ENCODE peak calls at places on chromosomes 2 and 18, in eight cellular contexts. One of them, this sample, is unnamed.

GRCh38 chr2:13504808-13505207 is 788.1 kb downstream of the TRIB2 start:
- DNase-seq in fibroblast of lung: no peak
- DNase-seq in heart right ventricle: no peak
- DNase-seq in lower lobe of right lung: no peak
- DNase-seq in effector memory CD4-positive, alpha-beta T cell: no peak
- DNase-seq in adipocyte: no peak
- DNase-seq in spleen: no peak
- DNase-seq in cardiac muscle cell: no peak
- DNase-seq in this sample: no peak

GRCh38 chr18:55407774-55408535 is 180.0 kb downstream of the TCF4 start:
- DNase-seq in fibroblast of lung: no peak
- DNase-seq in heart right ventricle: no peak
- DNase-seq in lower lobe of right lung: no peak
- DNase-seq in effector memory CD4-positive, alpha-beta T cell: no peak
- DNase-seq in adipocyte: no peak
- DNase-seq in spleen: no peak
- DNase-seq in cardiac muscle cell: no peak
- DNase-seq in this sample: no peak

GRCh38 chr2:218146056-218146455 is 20.2 kb downstream of the CXCR2 start:
- DNase-seq in fibroblast of lung: peak; percentile 28
- DNase-seq in heart right ventricle: no peak
- DNase-seq in lower lobe of right lung: no peak
- DNase-seq in effector memory CD4-positive, alpha-beta T cell: no peak
- DNase-seq in adipocyte: no peak
- DNase-seq in spleen: no peak
- DNase-seq in cardiac muscle cell: no peak
- DNase-seq in this sample: no peak

GRCh38 chr2:214649440-214650205 is 159.9 kb downstream of the BARD1 start:
- DNase-seq in fibroblast of lung: no peak
- DNase-seq in heart right ventricle: no peak
- DNase-seq in lower lobe of right lung: no peak
- DNase-seq in effector memory CD4-positive, alpha-beta T cell: no peak
- DNase-seq in adipocyte: peak; percentile 65
- DNase-seq in spleen: no peak
- DNase-seq in cardiac muscle cell: no peak
- DNase-seq in this sample: no peak

GRCh38 chr2:164954954-164955701 is at the start of gene SLC38A11:
- DNase-seq in fibroblast of lung: no peak
- DNase-seq in heart right ventricle: peak; percentile 9
- DNase-seq in lower lobe of right lung: no peak
- DNase-seq in effector memory CD4-positive, alpha-beta T cell: no peak
- DNase-seq in adipocyte: peak; percentile 54
- DNase-seq in spleen: peak; percentile 82
- DNase-seq in cardiac muscle cell: peak; percentile 12
- DNase-seq in this sample: no peak

GRCh38 chr2:95041060-95041823 is 15.7 kb downstream of the MAL start:
- DNase-seq in fibroblast of lung: no peak
- DNase-seq in heart right ventricle: no peak
- DNase-seq in lower lobe of right lung: no peak
- DNase-seq in effector memory CD4-positive, alpha-beta T cell: no peak
- DNase-seq in adipocyte: no peak
- DNase-seq in spleen: no peak
- DNase-seq in cardiac muscle cell: peak; percentile 46
- DNase-seq in this sample: no peak

GRCh38 chr18:50928551-50928950 is 39.3 kb upstream of the ELAC1 start:
- DNase-seq in fibroblast of lung: no peak
- DNase-seq in heart right ventricle: no peak
- DNase-seq in lower lobe of right lung: no peak
- DNase-seq in effector memory CD4-positive, alpha-beta T cell: no peak
- DNase-seq in adipocyte: no peak
- DNase-seq in spleen: no peak
- DNase-seq in cardiac muscle cell: peak; percentile 4
- DNase-seq in this sample: no peak

GRCh38 chr18:22282311-22283235 is 113.2 kb downstream of the GATA6 start:
- DNase-seq in fibroblast of lung: peak; percentile 92
- DNase-seq in heart right ventricle: no peak
- DNase-seq in lower lobe of right lung: no peak
- DNase-seq in effector memory CD4-positive, alpha-beta T cell: no peak
- DNase-seq in adipocyte: peak; percentile 57
- DNase-seq in spleen: no peak
- DNase-seq in cardiac muscle cell: peak; percentile 97
- DNase-seq in this sample: peak; percentile 66

GRCh38 chr2:192593561-192593960 is 398.8 kb upstream of the TMEFF2 start:
- DNase-seq in fibroblast of lung: no peak
- DNase-seq in heart right ventricle: no peak
- DNase-seq in lower lobe of right lung: no peak
- DNase-seq in effector memory CD4-positive, alpha-beta T cell: no peak
- DNase-seq in adipocyte: no peak
- DNase-seq in spleen: no peak
- DNase-seq in cardiac muscle cell: no peak
- DNase-seq in this sample: no peak

GRCh38 chr18:57113783-57114465 is 33.0 kb upstream of the BOD1L2 start:
- DNase-seq in fibroblast of lung: no peak
- DNase-seq in heart right ventricle: no peak
- DNase-seq in lower lobe of right lung: no peak
- DNase-seq in effector memory CD4-positive, alpha-beta T cell: no peak
- DNase-seq in adipocyte: no peak
- DNase-seq in spleen: no peak
- DNase-seq in cardiac muscle cell: no peak
- DNase-seq in this sample: no peak

GRCh38 chr2:186308347-186308746 is 177.7 kb upstream of the ZC3H15 start:
- DNase-seq in fibroblast of lung: peak; percentile 4
- DNase-seq in heart right ventricle: no peak
- DNase-seq in lower lobe of right lung: no peak
- DNase-seq in effector memory CD4-positive, alpha-beta T cell: no peak
- DNase-seq in adipocyte: peak; percentile 25
- DNase-seq in spleen: no peak
- DNase-seq in cardiac muscle cell: peak; percentile 19
- DNase-seq in this sample: no peak

GRCh38 chr2:222320441-222321395 is 21.9 kb upstream of the PAX3 start:
- DNase-seq in fibroblast of lung: no peak
- DNase-seq in heart right ventricle: no peak
- DNase-seq in lower lobe of right lung: no peak
- DNase-seq in effector memory CD4-positive, alpha-beta T cell: no peak
- DNase-seq in adipocyte: peak; percentile 51
- DNase-seq in spleen: peak; percentile 76
- DNase-seq in cardiac muscle cell: peak; percentile 43
- DNase-seq in this sample: no peak

GRCh38 chr2:3461781-3462492 is 57.4 kb downstream of the ADI1 start:
- DNase-seq in fibroblast of lung: peak; percentile 78
- DNase-seq in heart right ventricle: peak; percentile 50
- DNase-seq in lower lobe of right lung: peak; percentile 25
- DNase-seq in effector memory CD4-positive, alpha-beta T cell: no peak
- DNase-seq in adipocyte: peak; percentile 89
- DNase-seq in spleen: peak; percentile 72
- DNase-seq in cardiac muscle cell: peak; percentile 77
- DNase-seq in this sample: peak; percentile 36

DNA sequence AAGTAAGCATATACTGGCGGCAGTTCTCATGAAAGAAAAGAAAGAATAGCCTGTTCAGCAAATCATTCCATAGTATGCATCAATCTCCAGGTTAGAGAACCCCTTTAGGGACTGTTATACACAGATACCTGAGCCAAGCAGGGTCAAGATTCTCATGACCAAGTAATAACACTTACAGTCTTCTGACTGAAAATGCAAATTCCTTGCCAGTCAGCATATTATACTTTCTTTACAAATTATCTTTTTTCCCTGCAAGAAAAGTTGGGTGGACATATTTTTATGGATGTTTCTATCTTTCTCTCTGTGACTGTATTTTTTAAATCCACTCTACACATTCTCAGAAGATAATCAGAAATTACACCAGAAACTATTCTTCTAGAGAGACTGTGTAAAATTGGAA is 120.4 kb upstream of the COL5A2 start:
- DNase-seq in fibroblast of lung: no peak
- DNase-seq in heart right ventricle: no peak
- DNase-seq in lower lobe of right lung: no peak
- DNase-seq in effector memory CD4-positive, alpha-beta T cell: no peak
- DNase-seq in adipocyte: no peak
- DNase-seq in spleen: no peak
- DNase-seq in cardiac muscle cell: no peak
- DNase-seq in this sample: no peak
- H3K4me1 ChIP-seq in fibroblast of lung: peaks cover 7% of the 10 kb centered on the region
- H3K4me1 ChIP-seq in heart right ventricle: no peaks in the 10 kb centered on the region
- H3K4me1 ChIP-seq in lower lobe of right lung: no peaks in the 10 kb centered on the region
- H3K4me1 ChIP-seq in effector memory CD4-positive, alpha-beta T cell: peaks cover 16% of the 10 kb centered on the region
- H3K4me1 ChIP-seq in adipocyte: peaks cover 15% of the 10 kb centered on the region
- H3K4me1 ChIP-seq in spleen: no peaks in the 10 kb centered on the region
- H3K4me1 ChIP-seq in cardiac muscle cell: no peaks in the 10 kb centered on the region
- H3K4me1 ChIP-seq in this sample: peaks cover 93% of the 10 kb centered on the region

GRCh38 chr2:152413228-152414030 is 78.5 kb downstream of the FMNL2 start:
- DNase-seq in fibroblast of lung: no peak
- DNase-seq in heart right ventricle: no peak
- DNase-seq in lower lobe of right lung: no peak
- DNase-seq in effector memory CD4-positive, alpha-beta T cell: no peak
- DNase-seq in adipocyte: no peak
- DNase-seq in spleen: no peak
- DNase-seq in cardiac muscle cell: no peak
- DNase-seq in this sample: no peak

GRCh38 chr2:152409691-152410597 is 75.0 kb downstream of the FMNL2 start:
- DNase-seq in fibroblast of lung: no peak
- DNase-seq in heart right ventricle: no peak
- DNase-seq in lower lobe of right lung: no peak
- DNase-seq in effector memory CD4-positive, alpha-beta T cell: no peak
- DNase-seq in adipocyte: peak; percentile 62
- DNase-seq in spleen: no peak
- DNase-seq in cardiac muscle cell: peak; percentile 47
- DNase-seq in this sample: no peak

GRCh38 chr2:152407806-152408205 is 72.8 kb downstream of the FMNL2 start:
- DNase-seq in fibroblast of lung: no peak
- DNase-seq in heart right ventricle: no peak
- DNase-seq in lower lobe of right lung: no peak
- DNase-seq in effector memory CD4-positive, alpha-beta T cell: no peak
- DNase-seq in adipocyte: no peak
- DNase-seq in spleen: no peak
- DNase-seq in cardiac muscle cell: no peak
- DNase-seq in this sample: no peak

GRCh38 chr2:152408260-152408659 is 73.3 kb downstream of the FMNL2 start:
- DNase-seq in fibroblast of lung: no peak
- DNase-seq in heart right ventricle: no peak
- DNase-seq in lower lobe of right lung: no peak
- DNase-seq in effector memory CD4-positive, alpha-beta T cell: no peak
- DNase-seq in adipocyte: no peak
- DNase-seq in spleen: no peak
- DNase-seq in cardiac muscle cell: no peak
- DNase-seq in this sample: no peak

GRCh38 chr2:152411154-152411553 is 76.2 kb downstream of the FMNL2 start:
- DNase-seq in fibroblast of lung: no peak
- DNase-seq in heart right ventricle: no peak
- DNase-seq in lower lobe of right lung: no peak
- DNase-seq in effector memory CD4-positive, alpha-beta T cell: no peak
- DNase-seq in adipocyte: no peak
- DNase-seq in spleen: no peak
- DNase-seq in cardiac muscle cell: no peak
- DNase-seq in this sample: no peak
- H3K4me1 ChIP-seq in fibroblast of lung: peaks cover 2% of the 10 kb centered on the region
- H3K4me1 ChIP-seq in heart right ventricle: peaks cover 18% of the 10 kb centered on the region
- H3K4me1 ChIP-seq in lower lobe of right lung: peaks cover 49% of the 10 kb centered on the region
- H3K4me1 ChIP-seq in effector memory CD4-positive, alpha-beta T cell: no peaks in the 10 kb centered on the region
- H3K4me1 ChIP-seq in adipocyte: peaks cover 35% of the 10 kb centered on the region
- H3K4me1 ChIP-seq in spleen: peaks cover 39% of the 10 kb centered on the region
- H3K4me1 ChIP-seq in cardiac muscle cell: peaks cover 13% of the 10 kb centered on the region
- H3K4me1 ChIP-seq in this sample: no peaks in the 10 kb centered on the region

GRCh38 chr2:25333981-25334380 is 7.7 kb downstream of the DNMT3A start:
- DNase-seq in fibroblast of lung: no peak
- DNase-seq in heart right ventricle: no peak
- DNase-seq in lower lobe of right lung: no peak
- DNase-seq in effector memory CD4-positive, alpha-beta T cell: no peak
- DNase-seq in adipocyte: no peak
- DNase-seq in spleen: peak; percentile 74
- DNase-seq in cardiac muscle cell: no peak
- DNase-seq in this sample: peak; percentile 71
- H3K4me1 ChIP-seq in fibroblast of lung: peaks cover 2% of the 10 kb centered on the region
- H3K4me1 ChIP-seq in heart right ventricle: peaks cover 69% of the 10 kb centered on the region
- H3K4me1 ChIP-seq in lower lobe of right lung: peaks cover 29% of the 10 kb centered on the region
- H3K4me1 ChIP-seq in effector memory CD4-positive, alpha-beta T cell: peaks cover 44% of the 10 kb centered on the region
- H3K4me1 ChIP-seq in adipocyte: no peaks in the 10 kb centered on the region
- H3K4me1 ChIP-seq in spleen: peaks cover 79% of the 10 kb centered on the region
- H3K4me1 ChIP-seq in cardiac muscle cell: no peaks in the 10 kb centered on the region
- H3K4me1 ChIP-seq in this sample: peaks cover 51% of the 10 kb centered on the region

DNA sequence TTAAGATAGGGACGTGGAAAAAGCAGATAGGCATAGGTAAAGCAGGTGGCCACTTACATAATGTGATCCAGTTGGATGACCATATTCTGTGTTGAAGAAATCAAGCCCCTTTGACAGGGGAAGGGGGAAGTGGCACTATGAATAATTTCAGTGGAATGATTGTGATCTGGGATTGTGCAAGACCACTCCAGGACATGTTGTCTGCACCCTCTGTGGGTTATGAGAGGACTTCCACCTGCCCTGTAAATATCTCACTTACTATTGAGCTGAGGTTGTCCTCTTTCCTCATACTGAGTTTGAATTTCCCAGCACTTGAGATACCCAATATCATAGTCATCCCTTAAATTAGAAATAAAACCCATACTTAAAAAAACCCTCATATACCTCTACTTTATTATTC is 220.7 kb downstream of the IRS1 start:
- DNase-seq in fibroblast of lung: peak; percentile 65
- DNase-seq in heart right ventricle: no peak
- DNase-seq in lower lobe of right lung: no peak
- DNase-seq in effector memory CD4-positive, alpha-beta T cell: no peak
- DNase-seq in adipocyte: peak; percentile 59
- DNase-seq in spleen: no peak
- DNase-seq in cardiac muscle cell: peak; percentile 60
- DNase-seq in this sample: no peak
- H3K4me1 ChIP-seq in fibroblast of lung: peaks cover 6% of the 10 kb centered on the region
- H3K4me1 ChIP-seq in heart right ventricle: no peaks in the 10 kb centered on the region
- H3K4me1 ChIP-seq in lower lobe of right lung: no peaks in the 10 kb centered on the region
- H3K4me1 ChIP-seq in effector memory CD4-positive, alpha-beta T cell: no peaks in the 10 kb centered on the region
- H3K4me1 ChIP-seq in adipocyte: peaks cover 16% of the 10 kb centered on the region
- H3K4me1 ChIP-seq in spleen: no peaks in the 10 kb centered on the region
- H3K4me1 ChIP-seq in cardiac muscle cell: no peaks in the 10 kb centered on the region
- H3K4me1 ChIP-seq in this sample: no peaks in the 10 kb centered on the region

DNA sequence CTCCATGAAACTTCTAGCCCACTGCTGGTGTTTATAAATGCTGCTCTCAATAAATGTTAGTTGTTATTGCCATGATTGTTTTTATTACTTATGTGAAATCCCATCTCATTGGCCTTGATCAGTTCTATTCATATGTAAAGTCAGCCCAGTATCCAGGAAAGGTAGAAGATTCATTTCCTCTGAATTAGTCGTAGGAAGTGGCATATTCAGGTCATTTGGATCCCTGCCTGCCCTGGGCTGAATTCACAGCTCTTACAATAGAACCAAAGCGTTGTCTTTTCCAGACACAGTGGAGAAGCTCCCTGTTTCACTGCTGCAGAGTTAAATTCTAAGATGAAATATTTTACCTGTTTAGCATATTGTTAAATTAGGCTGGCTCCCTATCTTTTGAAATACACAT is 70.3 kb downstream of the MAIP1 start:
- DNase-seq in fibroblast of lung: no peak
- DNase-seq in heart right ventricle: no peak
- DNase-seq in lower lobe of right lung: no peak
- DNase-seq in effector memory CD4-positive, alpha-beta T cell: no peak
- DNase-seq in adipocyte: no peak
- DNase-seq in spleen: no peak
- DNase-seq in cardiac muscle cell: no peak
- DNase-seq in this sample: no peak
- H3K4me1 ChIP-seq in fibroblast of lung: no peaks in the 10 kb centered on the region
- H3K4me1 ChIP-seq in heart right ventricle: peaks cover 4% of the 10 kb centered on the region
- H3K4me1 ChIP-seq in lower lobe of right lung: no peaks in the 10 kb centered on the region
- H3K4me1 ChIP-seq in effector memory CD4-positive, alpha-beta T cell: no peaks in the 10 kb centered on the region
- H3K4me1 ChIP-seq in adipocyte: no peaks in the 10 kb centered on the region
- H3K4me1 ChIP-seq in spleen: no peaks in the 10 kb centered on the region
- H3K4me1 ChIP-seq in cardiac muscle cell: no peaks in the 10 kb centered on the region
- H3K4me1 ChIP-seq in this sample: no peaks in the 10 kb centered on the region

GRCh38 chr18:35750929-35751328 is 169.4 kb downstream of the GALNT1 start:
- DNase-seq in fibroblast of lung: no peak
- DNase-seq in heart right ventricle: no peak
- DNase-seq in lower lobe of right lung: no peak
- DNase-seq in effector memory CD4-positive, alpha-beta T cell: no peak
- DNase-seq in adipocyte: no peak
- DNase-seq in spleen: no peak
- DNase-seq in cardiac muscle cell: no peak
- DNase-seq in this sample: no peak
- H3K4me1 ChIP-seq in fibroblast of lung: no peaks in the 10 kb centered on the region
- H3K4me1 ChIP-seq in heart right ventricle: no peaks in the 10 kb centered on the region
- H3K4me1 ChIP-seq in lower lobe of right lung: no peaks in the 10 kb centered on the region
- H3K4me1 ChIP-seq in effector memory CD4-positive, alpha-beta T cell: no peaks in the 10 kb centered on the region
- H3K4me1 ChIP-seq in adipocyte: no peaks in the 10 kb centered on the region
- H3K4me1 ChIP-seq in spleen: no peaks in the 10 kb centered on the region
- H3K4me1 ChIP-seq in cardiac muscle cell: no peaks in the 10 kb centered on the region
- H3K4me1 ChIP-seq in this sample: no peaks in the 10 kb centered on the region

This sample was measured in CD8-positive, alpha-beta memory T cell.